ENCODE peak calls at places on chromosomes 16 and 17, in ten cellular contexts. One of them, this sample, is unnamed.

GRCh38 chr17:4375039-4375748 is 8.7 kb upstream of the UBE2G1 start:
- DNase-seq in stimulated activated CD4-positive, alpha-beta T cell treated with anti-CD3 and anti-CD28 coated beads, Interleukin-15, amount 100 ng/mL, for 24 hours: peak
- DNase-seq in activated T-cell treated with anti-CD3 and anti-CD28 coated beads, Interleukin-2, amount 50 U/mL, for 48 hours: peak
- DNase-seq in germinal center: peak
- DNase-seq in stimulated activated CD8-positive, alpha-beta memory T cell treated with anti-CD3 and anti-CD28 coated beads, Interleukin-2, amount 100 ng/mL, for 1 hour: no peak
- DNase-seq in T-helper 2 cell: no peak
- DNase-seq in NCI-H146: no peak
- DNase-seq in cardiac muscle cell: no peak
- DNase-seq in NCI-H460: no peak
- DNase-seq in islet precursor cell: no peak
- DNase-seq in this sample: no peak

GRCh38 chr16:17561056-17561455 is 90.3 kb upstream of the XYLT1 start:
- DNase-seq in islet precursor cell: no peak
- DNase-seq in stimulated activated CD8-positive, alpha-beta memory T cell treated with anti-CD3 and anti-CD28 coated beads, Interleukin-2, amount 100 ng/mL, for 1 hour: no peak
- DNase-seq in T-helper 2 cell: no peak
- DNase-seq in cardiac muscle cell: no peak
- DNase-seq in stimulated activated CD4-positive, alpha-beta T cell treated with anti-CD3 and anti-CD28 coated beads, Interleukin-15, amount 100 ng/mL, for 24 hours: no peak
- DNase-seq in activated T-cell treated with anti-CD3 and anti-CD28 coated beads, Interleukin-2, amount 50 U/mL, for 48 hours: no peak
- DNase-seq in germinal center: no peak
- DNase-seq in NCI-H146: no peak
- DNase-seq in NCI-H460: no peak
- DNase-seq in this sample: no peak

GRCh38 chr17:13562271-13562800 is 39.4 kb downstream of the HS3ST3A1 start:
- DNase-seq in germinal center: no peak
- DNase-seq in stimulated activated CD8-positive, alpha-beta memory T cell treated with anti-CD3 and anti-CD28 coated beads, Interleukin-2, amount 100 ng/mL, for 1 hour: no peak
- DNase-seq in islet precursor cell: peak
- DNase-seq in NCI-H460: no peak
- DNase-seq in cardiac muscle cell: no peak
- DNase-seq in NCI-H146: no peak
- DNase-seq in T-helper 2 cell: no peak
- DNase-seq in stimulated activated CD4-positive, alpha-beta T cell treated with anti-CD3 and anti-CD28 coated beads, Interleukin-15, amount 100 ng/mL, for 24 hours: no peak
- DNase-seq in activated T-cell treated with anti-CD3 and anti-CD28 coated beads, Interleukin-2, amount 50 U/mL, for 48 hours: no peak
- DNase-seq in this sample: no peak

GRCh38 chr16:79182618-79183017 is 417.9 kb downstream of the MAF start:
- DNase-seq in cardiac muscle cell: peak
- DNase-seq in islet precursor cell: no peak
- DNase-seq in stimulated activated CD4-positive, alpha-beta T cell treated with anti-CD3 and anti-CD28 coated beads, Interleukin-15, amount 100 ng/mL, for 24 hours: no peak
- DNase-seq in stimulated activated CD8-positive, alpha-beta memory T cell treated with anti-CD3 and anti-CD28 coated beads, Interleukin-2, amount 100 ng/mL, for 1 hour: no peak
- DNase-seq in T-helper 2 cell: no peak
- DNase-seq in activated T-cell treated with anti-CD3 and anti-CD28 coated beads, Interleukin-2, amount 50 U/mL, for 48 hours: no peak
- DNase-seq in NCI-H146: no peak
- DNase-seq in germinal center: no peak
- DNase-seq in NCI-H460: no peak
- DNase-seq in this sample: no peak

GRCh38 chr17:14396542-14396941 is 95.7 kb downstream of the HS3ST3B1 start:
- DNase-seq in islet precursor cell: no peak
- DNase-seq in germinal center: no peak
- DNase-seq in NCI-H146: no peak
- DNase-seq in activated T-cell treated with anti-CD3 and anti-CD28 coated beads, Interleukin-2, amount 50 U/mL, for 48 hours: no peak
- DNase-seq in T-helper 2 cell: no peak
- DNase-seq in stimulated activated CD4-positive, alpha-beta T cell treated with anti-CD3 and anti-CD28 coated beads, Interleukin-15, amount 100 ng/mL, for 24 hours: no peak
- DNase-seq in stimulated activated CD8-positive, alpha-beta memory T cell treated with anti-CD3 and anti-CD28 coated beads, Interleukin-2, amount 100 ng/mL, for 1 hour: no peak
- DNase-seq in NCI-H460: no peak
- DNase-seq in cardiac muscle cell: peak
- DNase-seq in this sample: no peak

GRCh38 chr17:58693208-58693607 is 806 bp downstream of the RAD51C start:
- DNase-seq in cardiac muscle cell: no peak
- DNase-seq in germinal center: no peak
- DNase-seq in T-helper 2 cell: no peak
- DNase-seq in stimulated activated CD4-positive, alpha-beta T cell treated with anti-CD3 and anti-CD28 coated beads, Interleukin-15, amount 100 ng/mL, for 24 hours: no peak
- DNase-seq in NCI-H146: no peak
- DNase-seq in islet precursor cell: no peak
- DNase-seq in stimulated activated CD8-positive, alpha-beta memory T cell treated with anti-CD3 and anti-CD28 coated beads, Interleukin-2, amount 100 ng/mL, for 1 hour: no peak
- DNase-seq in activated T-cell treated with anti-CD3 and anti-CD28 coated beads, Interleukin-2, amount 50 U/mL, for 48 hours: no peak
- DNase-seq in NCI-H460: no peak
- DNase-seq in this sample: no peak

GRCh38 chr16:67883872-67884261 is 818 bp upstream of the NRN1L start:
- DNase-seq in T-helper 2 cell: peak
- DNase-seq in stimulated activated CD8-positive, alpha-beta memory T cell treated with anti-CD3 and anti-CD28 coated beads, Interleukin-2, amount 100 ng/mL, for 1 hour: peak
- DNase-seq in germinal center: peak
- DNase-seq in activated T-cell treated with anti-CD3 and anti-CD28 coated beads, Interleukin-2, amount 50 U/mL, for 48 hours: peak
- DNase-seq in NCI-H146: peak
- DNase-seq in stimulated activated CD4-positive, alpha-beta T cell treated with anti-CD3 and anti-CD28 coated beads, Interleukin-15, amount 100 ng/mL, for 24 hours: peak
- DNase-seq in NCI-H460: peak
- DNase-seq in islet precursor cell: peak
- DNase-seq in cardiac muscle cell: peak
- DNase-seq in this sample: no peak

GRCh38 chr17:17675925-17676534 is 5.2 kb upstream of the RAI1 start:
- DNase-seq in cardiac muscle cell: no peak
- DNase-seq in NCI-H460: no peak
- DNase-seq in stimulated activated CD8-positive, alpha-beta memory T cell treated with anti-CD3 and anti-CD28 coated beads, Interleukin-2, amount 100 ng/mL, for 1 hour: no peak
- DNase-seq in stimulated activated CD4-positive, alpha-beta T cell treated with anti-CD3 and anti-CD28 coated beads, Interleukin-15, amount 100 ng/mL, for 24 hours: no peak
- DNase-seq in NCI-H146: peak
- DNase-seq in germinal center: no peak
- DNase-seq in activated T-cell treated with anti-CD3 and anti-CD28 coated beads, Interleukin-2, amount 50 U/mL, for 48 hours: no peak
- DNase-seq in islet precursor cell: peak
- DNase-seq in T-helper 2 cell: no peak
- DNase-seq in this sample: no peak

GRCh38 chr16:57694556-57695377 is at the start of gene DRC7:
- DNase-seq in activated T-cell treated with anti-CD3 and anti-CD28 coated beads, Interleukin-2, amount 50 U/mL, for 48 hours: peak
- DNase-seq in T-helper 2 cell: no peak
- DNase-seq in NCI-H460: peak
- DNase-seq in cardiac muscle cell: peak
- DNase-seq in stimulated activated CD4-positive, alpha-beta T cell treated with anti-CD3 and anti-CD28 coated beads, Interleukin-15, amount 100 ng/mL, for 24 hours: peak
- DNase-seq in NCI-H146: peak
- DNase-seq in germinal center: peak
- DNase-seq in stimulated activated CD8-positive, alpha-beta memory T cell treated with anti-CD3 and anti-CD28 coated beads, Interleukin-2, amount 100 ng/mL, for 1 hour: no peak
- DNase-seq in islet precursor cell: peak
- DNase-seq in this sample: no peak

GRCh38 chr17:81044764-81045589 is 10.0 kb downstream of the BAIAP2 start:
- DNase-seq in NCI-H460: no peak
- DNase-seq in activated T-cell treated with anti-CD3 and anti-CD28 coated beads, Interleukin-2, amount 50 U/mL, for 48 hours: no peak
- DNase-seq in NCI-H146: peak
- DNase-seq in stimulated activated CD4-positive, alpha-beta T cell treated with anti-CD3 and anti-CD28 coated beads, Interleukin-15, amount 100 ng/mL, for 24 hours: no peak
- DNase-seq in stimulated activated CD8-positive, alpha-beta memory T cell treated with anti-CD3 and anti-CD28 coated beads, Interleukin-2, amount 100 ng/mL, for 1 hour: no peak
- DNase-seq in cardiac muscle cell: peak
- DNase-seq in germinal center: no peak
- DNase-seq in T-helper 2 cell: no peak
- DNase-seq in islet precursor cell: no peak
- DNase-seq in this sample: no peak

GRCh38 chr17:50047488-50048126 is 8.3 kb upstream of the ITGA3 start:
- DNase-seq in cardiac muscle cell: peak
- DNase-seq in stimulated activated CD8-positive, alpha-beta memory T cell treated with anti-CD3 and anti-CD28 coated beads, Interleukin-2, amount 100 ng/mL, for 1 hour: no peak
- DNase-seq in NCI-H460: no peak
- DNase-seq in islet precursor cell: peak
- DNase-seq in NCI-H146: no peak
- DNase-seq in germinal center: no peak
- DNase-seq in activated T-cell treated with anti-CD3 and anti-CD28 coated beads, Interleukin-2, amount 50 U/mL, for 48 hours: peak
- DNase-seq in stimulated activated CD4-positive, alpha-beta T cell treated with anti-CD3 and anti-CD28 coated beads, Interleukin-15, amount 100 ng/mL, for 24 hours: peak
- DNase-seq in T-helper 2 cell: no peak
- DNase-seq in this sample: no peak

GRCh38 chr17:2025220-2025621 is at the start of gene RTN4RL1:
- DNase-seq in stimulated activated CD8-positive, alpha-beta memory T cell treated with anti-CD3 and anti-CD28 coated beads, Interleukin-2, amount 100 ng/mL, for 1 hour: peak
- DNase-seq in stimulated activated CD4-positive, alpha-beta T cell treated with anti-CD3 and anti-CD28 coated beads, Interleukin-15, amount 100 ng/mL, for 24 hours: peak
- DNase-seq in NCI-H146: peak
- DNase-seq in NCI-H460: peak
- DNase-seq in islet precursor cell: peak
- DNase-seq in T-helper 2 cell: peak
- DNase-seq in cardiac muscle cell: peak
- DNase-seq in germinal center: peak
- DNase-seq in activated T-cell treated with anti-CD3 and anti-CD28 coated beads, Interleukin-2, amount 50 U/mL, for 48 hours: peak
- DNase-seq in this sample: no peak

GRCh38 chr16:67028555-67029248 is at the start of gene CBFB:
- DNase-seq in NCI-H146: peak
- DNase-seq in T-helper 2 cell: peak
- DNase-seq in cardiac muscle cell: peak
- DNase-seq in NCI-H460: peak
- DNase-seq in stimulated activated CD4-positive, alpha-beta T cell treated with anti-CD3 and anti-CD28 coated beads, Interleukin-15, amount 100 ng/mL, for 24 hours: peak
- DNase-seq in islet precursor cell: peak
- DNase-seq in germinal center: peak
- DNase-seq in activated T-cell treated with anti-CD3 and anti-CD28 coated beads, Interleukin-2, amount 50 U/mL, for 48 hours: peak
- DNase-seq in stimulated activated CD8-positive, alpha-beta memory T cell treated with anti-CD3 and anti-CD28 coated beads, Interleukin-2, amount 100 ng/mL, for 1 hour: peak
- DNase-seq in this sample: peak

GRCh38 chr16:52721331-52721730 is 174.4 kb upstream of the TOX3 start:
- DNase-seq in germinal center: no peak
- DNase-seq in activated T-cell treated with anti-CD3 and anti-CD28 coated beads, Interleukin-2, amount 50 U/mL, for 48 hours: no peak
- DNase-seq in stimulated activated CD8-positive, alpha-beta memory T cell treated with anti-CD3 and anti-CD28 coated beads, Interleukin-2, amount 100 ng/mL, for 1 hour: no peak
- DNase-seq in T-helper 2 cell: no peak
- DNase-seq in stimulated activated CD4-positive, alpha-beta T cell treated with anti-CD3 and anti-CD28 coated beads, Interleukin-15, amount 100 ng/mL, for 24 hours: no peak
- DNase-seq in NCI-H146: no peak
- DNase-seq in cardiac muscle cell: no peak
- DNase-seq in islet precursor cell: no peak
- DNase-seq in NCI-H460: no peak
- DNase-seq in this sample: no peak

GRCh38 chr17:50889528-50890118 is 23.5 kb upstream of the TOB1 start:
- DNase-seq in stimulated activated CD4-positive, alpha-beta T cell treated with anti-CD3 and anti-CD28 coated beads, Interleukin-15, amount 100 ng/mL, for 24 hours: no peak
- DNase-seq in cardiac muscle cell: no peak
- DNase-seq in stimulated activated CD8-positive, alpha-beta memory T cell treated with anti-CD3 and anti-CD28 coated beads, Interleukin-2, amount 100 ng/mL, for 1 hour: no peak
- DNase-seq in T-helper 2 cell: no peak
- DNase-seq in germinal center: no peak
- DNase-seq in islet precursor cell: peak
- DNase-seq in activated T-cell treated with anti-CD3 and anti-CD28 coated beads, Interleukin-2, amount 50 U/mL, for 48 hours: peak
- DNase-seq in NCI-H460: no peak
- DNase-seq in NCI-H146: no peak
- DNase-seq in this sample: no peak

GRCh38 chr16:15057755-15058417 is 2.0 kb upstream of the NTAN1 start:
- DNase-seq in NCI-H146: no peak
- DNase-seq in activated T-cell treated with anti-CD3 and anti-CD28 coated beads, Interleukin-2, amount 50 U/mL, for 48 hours: no peak
- DNase-seq in T-helper 2 cell: no peak
- DNase-seq in stimulated activated CD4-positive, alpha-beta T cell treated with anti-CD3 and anti-CD28 coated beads, Interleukin-15, amount 100 ng/mL, for 24 hours: no peak
- DNase-seq in stimulated activated CD8-positive, alpha-beta memory T cell treated with anti-CD3 and anti-CD28 coated beads, Interleukin-2, amount 100 ng/mL, for 1 hour: no peak
- DNase-seq in NCI-H460: no peak
- DNase-seq in islet precursor cell: peak
- DNase-seq in germinal center: no peak
- DNase-seq in cardiac muscle cell: no peak
- DNase-seq in this sample: no peak

GRCh38 chr16:86734559-86735480 is 156.5 kb downstream of the FOXL1 start:
- DNase-seq in activated T-cell treated with anti-CD3 and anti-CD28 coated beads, Interleukin-2, amount 50 U/mL, for 48 hours: no peak
- DNase-seq in NCI-H460: no peak
- DNase-seq in islet precursor cell: peak
- DNase-seq in cardiac muscle cell: peak
- DNase-seq in germinal center: no peak
- DNase-seq in stimulated activated CD8-positive, alpha-beta memory T cell treated with anti-CD3 and anti-CD28 coated beads, Interleukin-2, amount 100 ng/mL, for 1 hour: no peak
- DNase-seq in T-helper 2 cell: no peak
- DNase-seq in stimulated activated CD4-positive, alpha-beta T cell treated with anti-CD3 and anti-CD28 coated beads, Interleukin-15, amount 100 ng/mL, for 24 hours: no peak
- DNase-seq in NCI-H146: no peak
- DNase-seq in this sample: no peak

GRCh38 chr16:12798846-12799245 is 4.8 kb downstream of the CPPED1 start:
- DNase-seq in stimulated activated CD8-positive, alpha-beta memory T cell treated with anti-CD3 and anti-CD28 coated beads, Interleukin-2, amount 100 ng/mL, for 1 hour: no peak
- DNase-seq in cardiac muscle cell: no peak
- DNase-seq in germinal center: no peak
- DNase-seq in NCI-H460: no peak
- DNase-seq in NCI-H146: no peak
- DNase-seq in islet precursor cell: no peak
- DNase-seq in T-helper 2 cell: no peak
- DNase-seq in stimulated activated CD4-positive, alpha-beta T cell treated with anti-CD3 and anti-CD28 coated beads, Interleukin-15, amount 100 ng/mL, for 24 hours: no peak
- DNase-seq in activated T-cell treated with anti-CD3 and anti-CD28 coated beads, Interleukin-2, amount 50 U/mL, for 48 hours: no peak
- DNase-seq in this sample: no peak

GRCh38 chr16:81127051-81127450 is 30.9 kb upstream of the GCSH start:
- DNase-seq in T-helper 2 cell: no peak
- DNase-seq in stimulated activated CD8-positive, alpha-beta memory T cell treated with anti-CD3 and anti-CD28 coated beads, Interleukin-2, amount 100 ng/mL, for 1 hour: no peak
- DNase-seq in NCI-H460: no peak
- DNase-seq in islet precursor cell: peak
- DNase-seq in activated T-cell treated with anti-CD3 and anti-CD28 coated beads, Interleukin-2, amount 50 U/mL, for 48 hours: no peak
- DNase-seq in NCI-H146: no peak
- DNase-seq in cardiac muscle cell: no peak
- DNase-seq in germinal center: no peak
- DNase-seq in stimulated activated CD4-positive, alpha-beta T cell treated with anti-CD3 and anti-CD28 coated beads, Interleukin-15, amount 100 ng/mL, for 24 hours: no peak
- DNase-seq in this sample: no peak

GRCh38 chr16:50859628-50860360 is 117.9 kb downstream of the CYLD start:
- DNase-seq in stimulated activated CD4-positive, alpha-beta T cell treated with anti-CD3 and anti-CD28 coated beads, Interleukin-15, amount 100 ng/mL, for 24 hours: no peak
- DNase-seq in cardiac muscle cell: no peak
- DNase-seq in NCI-H460: no peak
- DNase-seq in activated T-cell treated with anti-CD3 and anti-CD28 coated beads, Interleukin-2, amount 50 U/mL, for 48 hours: no peak
- DNase-seq in T-helper 2 cell: no peak
- DNase-seq in islet precursor cell: no peak
- DNase-seq in NCI-H146: no peak
- DNase-seq in stimulated activated CD8-positive, alpha-beta memory T cell treated with anti-CD3 and anti-CD28 coated beads, Interleukin-2, amount 100 ng/mL, for 1 hour: no peak
- DNase-seq in germinal center: no peak
- DNase-seq in this sample: no peak

GRCh38 chr16:687499-687898 is 2.7 kb downstream of the WDR24 start:
- DNase-seq in cardiac muscle cell: no peak
- DNase-seq in T-helper 2 cell: no peak
- DNase-seq in activated T-cell treated with anti-CD3 and anti-CD28 coated beads, Interleukin-2, amount 50 U/mL, for 48 hours: no peak
- DNase-seq in stimulated activated CD4-positive, alpha-beta T cell treated with anti-CD3 and anti-CD28 coated beads, Interleukin-15, amount 100 ng/mL, for 24 hours: no peak
- DNase-seq in stimulated activated CD8-positive, alpha-beta memory T cell treated with anti-CD3 and anti-CD28 coated beads, Interleukin-2, amount 100 ng/mL, for 1 hour: no peak
- DNase-seq in NCI-H146: no peak
- DNase-seq in germinal center: no peak
- DNase-seq in NCI-H460: no peak
- DNase-seq in islet precursor cell: no peak
- DNase-seq in this sample: no peak

GRCh38 chr17:4636474-4637100 is 4.9 kb downstream of the ALOX15 start:
- DNase-seq in T-helper 2 cell: no peak
- DNase-seq in stimulated activated CD4-positive, alpha-beta T cell treated with anti-CD3 and anti-CD28 coated beads, Interleukin-15, amount 100 ng/mL, for 24 hours: no peak
- DNase-seq in NCI-H146: no peak
- DNase-seq in germinal center: peak
- DNase-seq in islet precursor cell: no peak
- DNase-seq in activated T-cell treated with anti-CD3 and anti-CD28 coated beads, Interleukin-2, amount 50 U/mL, for 48 hours: no peak
- DNase-seq in NCI-H460: no peak
- DNase-seq in stimulated activated CD8-positive, alpha-beta memory T cell treated with anti-CD3 and anti-CD28 coated beads, Interleukin-2, amount 100 ng/mL, for 1 hour: no peak
- DNase-seq in cardiac muscle cell: no peak
- DNase-seq in this sample: no peak

GRCh38 chr16:87216824-87217205 is 100.4 kb downstream of the C16orf95 start:
- DNase-seq in stimulated activated CD4-positive, alpha-beta T cell treated with anti-CD3 and anti-CD28 coated beads, Interleukin-15, amount 100 ng/mL, for 24 hours: no peak
- DNase-seq in stimulated activated CD8-positive, alpha-beta memory T cell treated with anti-CD3 and anti-CD28 coated beads, Interleukin-2, amount 100 ng/mL, for 1 hour: no peak
- DNase-seq in germinal center: no peak
- DNase-seq in cardiac muscle cell: no peak
- DNase-seq in NCI-H146: no peak
- DNase-seq in T-helper 2 cell: no peak
- DNase-seq in NCI-H460: no peak
- DNase-seq in islet precursor cell: no peak
- DNase-seq in activated T-cell treated with anti-CD3 and anti-CD28 coated beads, Interleukin-2, amount 50 U/mL, for 48 hours: no peak
- DNase-seq in this sample: no peak

GRCh38 chr17:56815711-56816110 is 18.0 kb downstream of the C17orf67 start:
- DNase-seq in germinal center: no peak
- DNase-seq in NCI-H460: no peak
- DNase-seq in cardiac muscle cell: peak
- DNase-seq in activated T-cell treated with anti-CD3 and anti-CD28 coated beads, Interleukin-2, amount 50 U/mL, for 48 hours: no peak
- DNase-seq in islet precursor cell: no peak
- DNase-seq in stimulated activated CD8-positive, alpha-beta memory T cell treated with anti-CD3 and anti-CD28 coated beads, Interleukin-2, amount 100 ng/mL, for 1 hour: no peak
- DNase-seq in stimulated activated CD4-positive, alpha-beta T cell treated with anti-CD3 and anti-CD28 coated beads, Interleukin-15, amount 100 ng/mL, for 24 hours: no peak
- DNase-seq in T-helper 2 cell: no peak
- DNase-seq in NCI-H146: no peak
- DNase-seq in this sample: no peak

GRCh38 chr16:66619036-66619435 is 14.5 kb downstream of the CMTM3 start:
- DNase-seq in activated T-cell treated with anti-CD3 and anti-CD28 coated beads, Interleukin-2, amount 50 U/mL, for 48 hours: no peak
- DNase-seq in NCI-H146: no peak
- DNase-seq in cardiac muscle cell: peak
- DNase-seq in islet precursor cell: no peak
- DNase-seq in NCI-H460: no peak
- DNase-seq in stimulated activated CD8-positive, alpha-beta memory T cell treated with anti-CD3 and anti-CD28 coated beads, Interleukin-2, amount 100 ng/mL, for 1 hour: no peak
- DNase-seq in germinal center: no peak
- DNase-seq in T-helper 2 cell: no peak
- DNase-seq in stimulated activated CD4-positive, alpha-beta T cell treated with anti-CD3 and anti-CD28 coated beads, Interleukin-15, amount 100 ng/mL, for 24 hours: no peak
- DNase-seq in this sample: no peak

GRCh38 chr17:18208092-18208491 is 17.3 kb upstream of the LLGL1 start:
- DNase-seq in stimulated activated CD8-positive, alpha-beta memory T cell treated with anti-CD3 and anti-CD28 coated beads, Interleukin-2, amount 100 ng/mL, for 1 hour: no peak
- DNase-seq in islet precursor cell: no peak
- DNase-seq in stimulated activated CD4-positive, alpha-beta T cell treated with anti-CD3 and anti-CD28 coated beads, Interleukin-15, amount 100 ng/mL, for 24 hours: no peak
- DNase-seq in NCI-H460: no peak
- DNase-seq in activated T-cell treated with anti-CD3 and anti-CD28 coated beads, Interleukin-2, amount 50 U/mL, for 48 hours: no peak
- DNase-seq in cardiac muscle cell: no peak
- DNase-seq in T-helper 2 cell: no peak
- DNase-seq in NCI-H146: no peak
- DNase-seq in germinal center: no peak
- DNase-seq in this sample: no peak

GRCh38 chr17:45371414-45372324 is 54.8 kb upstream of the MAP3K14 start:
- DNase-seq in islet precursor cell: peak
- DNase-seq in T-helper 2 cell: no peak
- DNase-seq in cardiac muscle cell: peak
- DNase-seq in NCI-H146: peak
- DNase-seq in germinal center: no peak
- DNase-seq in stimulated activated CD8-positive, alpha-beta memory T cell treated with anti-CD3 and anti-CD28 coated beads, Interleukin-2, amount 100 ng/mL, for 1 hour: no peak
- DNase-seq in stimulated activated CD4-positive, alpha-beta T cell treated with anti-CD3 and anti-CD28 coated beads, Interleukin-15, amount 100 ng/mL, for 24 hours: peak
- DNase-seq in activated T-cell treated with anti-CD3 and anti-CD28 coated beads, Interleukin-2, amount 50 U/mL, for 48 hours: peak
- DNase-seq in NCI-H460: peak
- DNase-seq in this sample: no peak

GRCh38 chr16:66580605-66581209 is 1.4 kb downstream of the CMTM2 start:
- DNase-seq in stimulated activated CD8-positive, alpha-beta memory T cell treated with anti-CD3 and anti-CD28 coated beads, Interleukin-2, amount 100 ng/mL, for 1 hour: no peak
- DNase-seq in islet precursor cell: no peak
- DNase-seq in NCI-H460: peak
- DNase-seq in activated T-cell treated with anti-CD3 and anti-CD28 coated beads, Interleukin-2, amount 50 U/mL, for 48 hours: no peak
- DNase-seq in stimulated activated CD4-positive, alpha-beta T cell treated with anti-CD3 and anti-CD28 coated beads, Interleukin-15, amount 100 ng/mL, for 24 hours: no peak
- DNase-seq in cardiac muscle cell: peak
- DNase-seq in germinal center: no peak
- DNase-seq in NCI-H146: no peak
- DNase-seq in T-helper 2 cell: no peak
- DNase-seq in this sample: no peak

This sample was measured in NCI-H1048.